ENCODE peak calls at places on chromosomes 13 and 19, in six cellular contexts. F is transverse colon, Z is H1, W is SK-N-SH, Y is tibial nerve, H is stomach. Q is an unnamed sample. For H3K27me3, the result is how much of the 10 kb centered on the place peaks cover.

GRCh38 chr19:23116802-23117571 is at the start of gene ZNF730:
- DNase-seq in F (peak), Z (peak), W (peak), Y (no peak), H (no peak), Q (peak)

GRCh38 chr13:41065098-41065497 is 3.8 kb downstream of the WBP4 start:
- DNase-seq in F (no peak), Z (no peak), W (no peak), Y (no peak), H (no peak), Q (no peak)

GRCh38 chr19:459724-460511 is 915 bp downstream of the SHC2 start:
- DNase-seq in F (peak), Z (peak), W (peak), Y (peak), H (peak), Q (no peak)

GRCh38 chr19:45922281-45922680 is 7.7 kb upstream of the NANOS2 start:
- DNase-seq in F (no peak), Z (peak), W (no peak), Y (no peak), H (no peak), Q (no peak)

GRCh38 chr19:52735734-52736133 is 890 bp upstream of the ZNF611 start:
- DNase-seq in F (peak), Z (peak), W (no peak), Y (peak), H (peak), Q (peak)

GRCh38 chr19:30360378-30361106 is 11.6 kb upstream of the ZNF536 start:
- DNase-seq in F (no peak), Z (no peak), W (peak), Y (no peak), H (peak), Q (peak)

GRCh38 chr19:47124937-47125668 is 5.5 kb upstream of the SAE1 start:
- DNase-seq in F (no peak), Z (no peak), W (peak), Y (no peak), H (no peak), Q (no peak)

GRCh38 chr13:73001971-73002370 is 56.8 kb upstream of the KLF5 start:
- DNase-seq in F (no peak), Z (no peak), W (no peak), Y (no peak), H (no peak), Q (no peak)

GRCh38 chr19:47273313-47274070 is 1.2 kb upstream of the INAFM1 start:
- DNase-seq in F (peak), Z (peak), W (peak), Y (peak), H (peak), Q (peak)

GRCh38 chr13:53073711-53074110 is 45.1 kb downstream of the OLFM4 start:
- DNase-seq in F (no peak), Z (no peak), W (no peak), Y (no peak), H (no peak), Q (no peak)

GRCh38 chr13:48904668-48905290 is 70.9 kb upstream of the FNDC3A start:
- DNase-seq in F (no peak), Z (no peak), W (no peak), Y (no peak), H (no peak), Q (no peak)

GRCh38 chr19:47094557-47095517 is 18.7 kb downstream of the ZC3H4 start:
- DNase-seq in F (peak), Z (no peak), W (no peak), Y (no peak), H (peak), Q (no peak)

DNA sequence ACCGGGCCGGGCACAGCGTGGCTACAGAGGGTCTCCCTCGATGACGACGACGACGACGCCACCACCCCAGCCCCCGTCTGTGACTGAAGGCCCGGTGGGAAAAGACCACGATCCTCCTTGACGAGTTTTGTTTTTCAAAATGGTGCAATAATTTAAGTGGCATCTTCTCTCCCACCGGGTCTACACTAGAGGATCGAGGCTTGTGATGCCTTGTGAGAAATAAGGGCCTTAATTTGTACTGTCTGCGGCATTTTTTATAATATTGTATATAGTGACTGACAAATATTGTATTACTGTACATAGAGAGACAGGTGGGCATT is 2.5 kb downstream of the KLF2 start:
- DNase-seq in F (no peak), Z (no peak), W (no peak), Y (no peak), H (no peak), Q (no peak)
- H3K27ac ChIP-seq in F (peak), Z (no peak), W (no peak), Y (peak), H (peak), Q (peak)

DNA sequence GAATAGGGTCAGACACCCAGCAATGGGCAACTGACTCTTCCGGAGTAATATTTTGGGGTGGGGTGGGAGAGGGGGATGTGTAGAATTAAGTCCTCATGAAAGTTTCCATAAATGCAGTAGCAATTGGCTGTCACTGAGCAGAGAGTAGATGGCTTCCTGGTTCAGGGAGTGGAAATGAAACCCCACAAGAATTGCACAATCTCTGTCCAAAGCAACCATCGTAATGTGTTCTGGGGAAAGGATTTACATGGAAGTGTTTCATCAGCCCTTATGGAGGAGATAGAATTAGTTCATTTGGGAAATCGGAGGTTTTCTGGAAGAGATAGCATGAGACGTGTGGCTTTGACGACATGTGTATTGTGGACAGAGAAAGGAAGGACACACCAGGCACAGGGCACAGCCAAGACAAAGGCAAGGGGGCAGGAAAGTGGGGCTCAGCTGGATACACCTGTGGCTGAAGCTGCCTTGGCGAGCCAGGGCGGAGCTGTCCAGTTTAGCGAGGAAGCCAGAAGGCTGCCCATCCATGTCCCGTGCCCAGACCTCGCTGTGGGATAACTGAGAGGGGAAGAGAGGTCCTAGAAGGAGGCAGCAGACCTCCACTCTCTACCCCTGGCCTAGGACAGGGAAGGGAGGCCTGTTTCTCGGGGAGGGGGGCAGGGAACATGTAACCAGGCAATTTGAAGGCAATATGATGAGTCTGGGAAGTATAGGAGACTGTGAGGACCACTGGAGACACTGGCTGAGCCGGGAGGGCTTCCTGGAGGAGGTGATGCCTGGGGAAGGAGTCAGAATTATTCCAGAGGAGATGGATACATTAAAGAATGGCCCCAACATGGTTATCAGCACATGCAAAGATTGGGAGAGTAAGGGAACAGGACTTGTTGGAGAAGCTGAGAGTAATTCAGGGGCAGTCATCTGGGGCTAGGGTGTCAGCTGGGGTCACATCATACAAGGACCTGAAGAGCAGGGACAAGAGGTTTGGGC is 2.6 kb upstream of the CLEC4G start:
- DNase-seq in F (no peak), Z (no peak), W (no peak), Y (peak), H (no peak), Q (no peak)
- H3K27me3 ChIP-seq in F (under half), Z (under half), W (half or more), Y (under half), H (half or more), Q (under half)

GRCh38 chr19:13838943-13839192 is 38.1 kb upstream of the NANOS3 start:
- DNase-seq in F (no peak), Z (no peak), W (peak), Y (no peak), H (no peak), Q (peak)

GRCh38 chr19:13840751-13841338 is 36.1 kb upstream of the NANOS3 start:
- DNase-seq in F (no peak), Z (no peak), W (peak), Y (no peak), H (no peak), Q (no peak)

GRCh38 chr19:13841339-13842293 is 35.3 kb upstream of the NANOS3 start:
- DNase-seq in F (peak), Z (no peak), W (peak), Y (peak), H (peak), Q (peak)

GRCh38 chr19:13839193-13839937 is 37.6 kb upstream of the NANOS3 start:
- DNase-seq in F (peak), Z (peak), W (peak), Y (peak), H (peak), Q (peak)

GRCh38 chr19:13839938-13840750 is 36.8 kb upstream of the NANOS3 start:
- DNase-seq in F (peak), Z (no peak), W (no peak), Y (peak), H (peak), Q (peak)
- TF ChIP-seq EP300 in F (no peak), Z (no peak), W (no peak), Y (no peak), H (no peak), Q (no peak)

GRCh38 chr19:55339225-55340143 is at the start of gene KMT5C:
- DNase-seq in F (peak), Z (peak), W (peak), Y (peak), H (peak), Q (peak)

GRCh38 chr19:55342044-55342531 is 2.4 kb downstream of the KMT5C start:
- DNase-seq in F (no peak), Z (no peak), W (no peak), Y (no peak), H (no peak), Q (no peak)

GRCh38 chr19:55340144-55340783 is 588 bp downstream of the KMT5C start:
- DNase-seq in F (peak), Z (no peak), W (peak), Y (no peak), H (no peak), Q (peak)

GRCh38 chr19:55340784-55341147 is 1.1 kb downstream of the KMT5C start:
- DNase-seq in F (peak), Z (no peak), W (peak), Y (no peak), H (no peak), Q (no peak)

DNA sequence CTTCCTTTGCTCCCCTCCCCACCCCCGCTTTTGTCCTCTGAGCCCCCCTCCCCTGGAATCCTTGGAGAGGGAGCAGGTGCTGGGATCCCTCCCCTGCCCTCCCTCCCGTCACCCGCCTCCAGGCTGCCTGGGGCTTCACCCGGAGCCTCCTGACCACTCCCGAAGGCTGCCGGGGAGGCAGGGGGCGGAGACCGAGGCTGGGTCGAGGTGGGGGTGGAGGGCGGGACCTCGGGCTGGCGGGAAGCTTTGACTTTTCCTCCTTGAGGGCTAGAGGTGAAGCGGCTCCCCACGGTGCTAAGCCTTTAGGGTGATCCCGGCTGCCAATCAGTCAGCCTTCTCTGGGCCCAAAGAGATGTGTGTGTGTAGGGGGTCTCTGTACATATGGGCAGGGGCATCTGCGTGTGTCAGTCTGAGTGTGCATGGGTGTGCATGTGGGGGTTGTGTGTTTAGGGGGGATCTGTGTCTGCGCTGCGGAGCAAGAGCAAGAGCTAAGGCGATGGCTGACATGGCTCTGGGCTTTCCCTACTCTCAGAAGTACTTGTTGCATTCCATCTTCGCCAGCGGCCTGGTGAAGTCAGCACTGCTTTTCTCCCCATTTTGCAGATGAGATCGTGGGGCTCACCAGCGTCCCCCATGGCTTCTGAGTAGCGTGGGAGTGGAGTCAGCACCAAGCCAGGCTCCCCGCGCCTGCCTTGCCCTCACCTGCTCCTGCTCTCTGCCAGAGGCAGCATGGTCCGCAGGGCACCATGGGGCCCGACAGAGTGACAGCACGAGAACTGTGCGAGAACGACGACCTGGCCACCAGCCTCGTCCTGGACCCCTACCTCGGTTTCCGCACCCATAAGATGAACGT is 1.7 kb downstream of the KMT5C start:
- DNase-seq in F (peak), Z (peak), W (peak), Y (peak), H (peak), Q (peak)
- H3K27ac ChIP-seq in F (peak), Z (no peak), W (peak), Y (peak), H (peak), Q (no peak)

Q was measured in suprapubic skin.